ENCODE peak calls at places on chromosomes 6 and 20, in eight cellular contexts. One of them, this sample, is unnamed.

GRCh38 chr6:18763086-18763485 is 375.9 kb downstream of the RNF144B start:
- DNase-seq in IMR-90: no peak
- DNase-seq in H9: no peak
- DNase-seq in fibroblast of lung: no peak
- DNase-seq in GM23248: no peak
- DNase-seq in SK-N-SH: no peak
- DNase-seq in DND-41: no peak
- DNase-seq in PC-9: no peak
- DNase-seq in this sample: peak

GRCh38 chr6:146545608-146546007 is 2.0 kb downstream of the RAB32 start:
- DNase-seq in GM23248: peak
- DNase-seq in H9: no peak
- DNase-seq in SK-N-SH: no peak
- DNase-seq in IMR-90: peak
- DNase-seq in fibroblast of lung: peak
- DNase-seq in PC-9: peak
- DNase-seq in DND-41: no peak
- DNase-seq in this sample: peak

GRCh38 chr20:57932227-57932864 is 222.5 kb upstream of the PMEPA1 start:
- DNase-seq in SK-N-SH: no peak
- DNase-seq in H9: no peak
- DNase-seq in DND-41: peak
- DNase-seq in fibroblast of lung: no peak
- DNase-seq in IMR-90: no peak
- DNase-seq in PC-9: no peak
- DNase-seq in GM23248: no peak
- DNase-seq in this sample: no peak

GRCh38 chr6:133973109-133973971 is 20.3 kb downstream of the TBPL1 start:
- DNase-seq in fibroblast of lung: peak
- DNase-seq in H9: no peak
- DNase-seq in SK-N-SH: peak
- DNase-seq in GM23248: peak
- DNase-seq in IMR-90: peak
- DNase-seq in PC-9: peak
- DNase-seq in DND-41: no peak
- DNase-seq in this sample: peak

GRCh38 chr20:54515788-54516324 is 40.5 kb downstream of the DOK5 start:
- DNase-seq in fibroblast of lung: peak
- DNase-seq in PC-9: no peak
- DNase-seq in SK-N-SH: no peak
- DNase-seq in DND-41: no peak
- DNase-seq in H9: no peak
- DNase-seq in IMR-90: peak
- DNase-seq in GM23248: no peak
- DNase-seq in this sample: no peak

GRCh38 chr6:16921399-16922110 is 160.3 kb upstream of the ATXN1 start:
- DNase-seq in DND-41: no peak
- DNase-seq in H9: no peak
- DNase-seq in fibroblast of lung: peak
- DNase-seq in IMR-90: peak
- DNase-seq in SK-N-SH: no peak
- DNase-seq in PC-9: no peak
- DNase-seq in GM23248: no peak
- DNase-seq in this sample: no peak

GRCh38 chr6:16805190-16805860 is 44.1 kb upstream of the ATXN1 start:
- DNase-seq in DND-41: no peak
- DNase-seq in PC-9: no peak
- DNase-seq in SK-N-SH: no peak
- DNase-seq in H9: no peak
- DNase-seq in fibroblast of lung: no peak
- DNase-seq in IMR-90: no peak
- DNase-seq in GM23248: peak
- DNase-seq in this sample: peak

GRCh38 chr6:33673847-33674246 is 37.7 kb downstream of the UQCC2 start:
- DNase-seq in PC-9: no peak
- DNase-seq in IMR-90: no peak
- DNase-seq in GM23248: no peak
- DNase-seq in DND-41: no peak
- DNase-seq in fibroblast of lung: no peak
- DNase-seq in H9: no peak
- DNase-seq in SK-N-SH: no peak
- DNase-seq in this sample: no peak

GRCh38 chr6:16296061-16296670 is 57.8 kb downstream of the GMPR start:
- DNase-seq in fibroblast of lung: no peak
- DNase-seq in GM23248: no peak
- DNase-seq in DND-41: no peak
- DNase-seq in SK-N-SH: no peak
- DNase-seq in H9: no peak
- DNase-seq in PC-9: no peak
- DNase-seq in IMR-90: no peak
- DNase-seq in this sample: no peak

GRCh38 chr6:169646906-169647567 is 54.8 kb downstream of the WDR27 start:
- DNase-seq in PC-9: no peak
- DNase-seq in SK-N-SH: no peak
- DNase-seq in DND-41: no peak
- DNase-seq in GM23248: no peak
- DNase-seq in IMR-90: no peak
- DNase-seq in fibroblast of lung: no peak
- DNase-seq in H9: peak
- DNase-seq in this sample: no peak

GRCh38 chr6:26294276-26294675 is 70.7 kb upstream of the BTN3A2 start:
- DNase-seq in GM23248: no peak
- DNase-seq in SK-N-SH: no peak
- DNase-seq in H9: no peak
- DNase-seq in PC-9: no peak
- DNase-seq in IMR-90: no peak
- DNase-seq in DND-41: no peak
- DNase-seq in fibroblast of lung: no peak
- DNase-seq in this sample: no peak

GRCh38 chr6:52788478-52788877 is 15.1 kb downstream of the GSTA1 start:
- DNase-seq in IMR-90: peak
- DNase-seq in DND-41: no peak
- DNase-seq in GM23248: peak
- DNase-seq in fibroblast of lung: no peak
- DNase-seq in SK-N-SH: no peak
- DNase-seq in H9: no peak
- DNase-seq in PC-9: no peak
- DNase-seq in this sample: no peak

GRCh38 chr20:48823476-48823875 is 4.3 kb downstream of the PREX1 start:
- DNase-seq in DND-41: no peak
- DNase-seq in PC-9: no peak
- DNase-seq in IMR-90: no peak
- DNase-seq in GM23248: no peak
- DNase-seq in fibroblast of lung: no peak
- DNase-seq in H9: no peak
- DNase-seq in SK-N-SH: no peak
- DNase-seq in this sample: no peak

GRCh38 chr6:129335792-129336191 is 374.2 kb downstream of the ARHGAP18 start:
- DNase-seq in SK-N-SH: no peak
- DNase-seq in PC-9: no peak
- DNase-seq in H9: no peak
- DNase-seq in GM23248: no peak
- DNase-seq in DND-41: no peak
- DNase-seq in IMR-90: no peak
- DNase-seq in fibroblast of lung: no peak
- DNase-seq in this sample: no peak

GRCh38 chr20:33914871-33915270 is 78.8 kb upstream of the RALY start:
- DNase-seq in fibroblast of lung: peak
- DNase-seq in IMR-90: peak
- DNase-seq in SK-N-SH: no peak
- DNase-seq in H9: no peak
- DNase-seq in GM23248: peak
- DNase-seq in PC-9: peak
- DNase-seq in DND-41: peak
- DNase-seq in this sample: peak

GRCh38 chr6:155352130-155352420 is 37.8 kb upstream of the TFB1M start:
- DNase-seq in SK-N-SH: no peak
- DNase-seq in H9: no peak
- DNase-seq in IMR-90: no peak
- DNase-seq in PC-9: no peak
- DNase-seq in fibroblast of lung: no peak
- DNase-seq in GM23248: no peak
- DNase-seq in DND-41: no peak
- DNase-seq in this sample: no peak

GRCh38 chr6:111653434-111653833 is 47.8 kb upstream of the TRAF3IP2 start:
- DNase-seq in fibroblast of lung: no peak
- DNase-seq in DND-41: no peak
- DNase-seq in IMR-90: no peak
- DNase-seq in H9: no peak
- DNase-seq in SK-N-SH: no peak
- DNase-seq in PC-9: no peak
- DNase-seq in GM23248: no peak
- DNase-seq in this sample: no peak

GRCh38 chr20:44651507-44652373 is at the start of gene ADA:
- DNase-seq in DND-41: peak
- DNase-seq in PC-9: peak
- DNase-seq in H9: peak
- DNase-seq in SK-N-SH: peak
- DNase-seq in fibroblast of lung: no peak
- DNase-seq in IMR-90: peak
- DNase-seq in GM23248: peak
- DNase-seq in this sample: peak

GRCh38 chr20:61821698-61822097 is 244.0 kb downstream of the TAF4 start:
- DNase-seq in PC-9: no peak
- DNase-seq in SK-N-SH: no peak
- DNase-seq in H9: no peak
- DNase-seq in DND-41: no peak
- DNase-seq in IMR-90: no peak
- DNase-seq in fibroblast of lung: no peak
- DNase-seq in GM23248: no peak
- DNase-seq in this sample: no peak

DNA sequence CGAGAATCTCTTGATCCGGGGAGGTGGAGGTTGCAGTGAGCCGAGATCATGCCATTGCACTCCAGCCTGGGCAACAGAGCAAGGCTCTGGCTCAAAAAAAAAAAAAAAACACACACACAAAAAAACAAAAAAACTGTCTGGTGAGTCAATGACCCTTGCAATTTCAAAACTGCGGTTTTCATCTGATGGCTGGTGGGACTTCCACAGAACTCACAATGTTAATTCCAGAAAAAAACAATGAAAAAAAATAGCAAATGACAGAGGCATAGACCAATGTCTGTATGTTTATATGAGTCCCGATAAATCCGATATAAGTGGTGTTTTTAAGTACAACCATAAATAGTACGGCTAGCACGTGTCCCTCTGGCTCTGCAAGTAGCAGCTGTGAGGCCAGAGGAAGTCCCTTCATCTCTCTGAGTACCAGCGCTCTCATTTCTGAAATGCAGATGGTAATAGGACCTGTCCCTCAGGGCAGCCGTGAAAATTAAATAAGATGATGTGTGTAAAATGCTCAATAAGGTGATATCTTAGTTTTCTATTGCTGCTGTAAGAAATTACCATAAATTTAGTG is 21.9 kb upstream of the PTPN1 start:
- DNase-seq in H9: no peak
- DNase-seq in fibroblast of lung: no peak
- DNase-seq in IMR-90: no peak
- DNase-seq in DND-41: no peak
- DNase-seq in PC-9: no peak
- DNase-seq in SK-N-SH: no peak
- DNase-seq in GM23248: no peak
- DNase-seq in this sample: no peak
- H2AFZ ChIP-seq in H9: no peak
- H2AFZ ChIP-seq in fibroblast of lung: no peak
- H2AFZ ChIP-seq in IMR-90: no peak
- H2AFZ ChIP-seq in DND-41: no peak
- H2AFZ ChIP-seq in PC-9: no peak
- H2AFZ ChIP-seq in SK-N-SH: no peak
- H2AFZ ChIP-seq in GM23248: no peak
- H2AFZ ChIP-seq in this sample: no peak

DNA sequence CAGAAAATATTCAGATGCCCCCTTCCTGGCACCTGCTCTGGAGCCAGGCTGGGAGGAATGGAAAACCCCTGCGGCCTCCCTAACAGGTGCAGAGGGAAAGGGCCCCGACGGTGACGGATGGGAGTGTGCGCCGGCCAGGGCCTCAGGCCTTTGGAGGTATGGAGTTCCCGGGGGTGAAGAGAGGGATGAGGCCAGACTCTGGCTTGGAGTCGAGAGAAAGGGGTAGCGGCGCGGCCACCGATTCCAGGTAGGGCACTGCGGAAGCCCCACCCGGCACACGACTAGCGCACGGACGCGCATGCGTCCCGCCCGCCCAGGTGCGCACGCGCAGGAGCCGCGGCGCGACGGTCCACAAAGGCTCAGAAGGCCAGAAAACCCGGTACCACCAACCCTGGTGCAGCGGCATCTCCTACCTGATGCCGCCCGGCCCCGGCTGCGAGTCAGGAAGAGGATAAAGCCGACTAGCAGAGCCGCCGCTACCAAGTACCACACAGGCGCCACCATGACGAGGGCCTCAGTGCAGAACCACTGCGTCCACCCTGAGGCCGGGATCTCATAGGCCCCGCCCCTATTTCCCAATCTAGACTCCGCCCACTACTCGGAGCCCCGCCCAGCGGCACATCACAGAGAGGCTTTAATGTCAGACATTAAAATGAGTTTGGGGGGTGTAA is at the start of gene DDRGK1:
- DNase-seq in GM23248: peak
- DNase-seq in PC-9: peak
- DNase-seq in IMR-90: peak
- DNase-seq in H9: peak
- DNase-seq in SK-N-SH: peak
- DNase-seq in DND-41: peak
- DNase-seq in fibroblast of lung: peak
- DNase-seq in this sample: peak
- H2AFZ ChIP-seq in GM23248: peak
- H2AFZ ChIP-seq in PC-9: peak
- H2AFZ ChIP-seq in IMR-90: peak
- H2AFZ ChIP-seq in H9: no peak
- H2AFZ ChIP-seq in SK-N-SH: peak
- H2AFZ ChIP-seq in DND-41: peak
- H2AFZ ChIP-seq in fibroblast of lung: peak
- H2AFZ ChIP-seq in this sample: peak

GRCh38 chr6:1027795-1028569 is 283.9 kb upstream of the FOXQ1 start:
- DNase-seq in IMR-90: no peak
- DNase-seq in H9: peak
- DNase-seq in GM23248: peak
- DNase-seq in fibroblast of lung: peak
- DNase-seq in SK-N-SH: no peak
- DNase-seq in DND-41: no peak
- DNase-seq in PC-9: no peak
- DNase-seq in this sample: no peak
- H2AFZ ChIP-seq in IMR-90: peak
- H2AFZ ChIP-seq in H9: no peak
- H2AFZ ChIP-seq in GM23248: no peak
- H2AFZ ChIP-seq in fibroblast of lung: no peak
- H2AFZ ChIP-seq in SK-N-SH: no peak
- H2AFZ ChIP-seq in DND-41: no peak
- H2AFZ ChIP-seq in PC-9: no peak
- H2AFZ ChIP-seq in this sample: no peak

DNA sequence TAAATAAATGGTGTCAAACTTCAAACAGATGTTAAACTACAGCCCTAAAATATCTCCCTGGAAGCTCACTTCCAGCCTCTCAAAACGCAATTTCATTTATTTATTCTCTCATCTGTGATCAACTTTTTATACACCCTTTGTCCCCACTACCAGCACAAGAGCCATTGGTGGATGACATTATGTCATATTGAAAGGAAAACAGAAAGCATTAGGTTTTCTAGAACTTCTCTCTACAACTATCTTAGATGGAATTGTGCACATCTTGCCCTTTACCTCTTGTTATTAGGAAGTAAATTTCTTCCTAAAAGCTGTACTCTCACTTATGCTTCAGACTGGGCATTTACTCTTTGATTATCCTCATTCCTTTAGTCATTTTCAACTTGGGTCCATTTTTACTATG is 771.2 kb upstream of the GJE1 start:
- DNase-seq in IMR-90: no peak
- DNase-seq in H9: no peak
- DNase-seq in GM23248: no peak
- DNase-seq in fibroblast of lung: no peak
- DNase-seq in PC-9: no peak
- DNase-seq in SK-N-SH: no peak
- DNase-seq in DND-41: no peak
- DNase-seq in this sample: no peak
- H2AFZ ChIP-seq in IMR-90: no peak
- H2AFZ ChIP-seq in H9: no peak
- H2AFZ ChIP-seq in GM23248: peak
- H2AFZ ChIP-seq in fibroblast of lung: no peak
- H2AFZ ChIP-seq in PC-9: no peak
- H2AFZ ChIP-seq in SK-N-SH: no peak
- H2AFZ ChIP-seq in DND-41: no peak
- H2AFZ ChIP-seq in this sample: peak